ENCODE peak calls at places on chromosome 3, in six cellular contexts. K is hippocampal formation, U is NCI-H1436, M is heart left ventricle, I is 8988T, Q is K562. O is an unnamed sample.

GRCh38 chr3:34011171-34012101 is 213.0 kb downstream of the PDCD6IP start:
- DNase-seq in Q (peak), K (no peak), I (peak), M (no peak), U (no peak), O (no peak)

GRCh38 chr3:38992117-38992779 is 59.5 kb downstream of the SCN11A start:
- DNase-seq in I (peak), U (no peak), K (no peak), M (no peak), Q (no peak), O (no peak)

GRCh38 chr3:26624209-26624775 is 1.7 kb downstream of the LRRC3B start:
- DNase-seq in M (no peak), Q (no peak), K (no peak), I (no peak), U (no peak), O (no peak)

GRCh38 chr3:34070831-34071230 is 272.4 kb downstream of the PDCD6IP start:
- DNase-seq in M (no peak), K (no peak), U (no peak), Q (no peak), I (no peak), O (no peak)

GRCh38 chr3:49873623-49874022 is 3.9 kb upstream of the CAMKV start:
- DNase-seq in M (no peak), Q (no peak), K (no peak), U (no peak), I (no peak), O (no peak)

GRCh38 chr3:32423956-32424558 is 32.4 kb downstream of the CMTM7 start:
- DNase-seq in U (no peak), K (no peak), M (no peak), I (no peak), Q (no peak), O (no peak)

GRCh38 chr3:14358426-14359211 is 43.8 kb upstream of the SLC6A6 start:
- DNase-seq in Q (no peak), K (no peak), I (no peak), M (peak), U (no peak), O (no peak)

GRCh38 chr3:197485143-197485542 is 70.6 kb downstream of the BDH1 start:
- DNase-seq in M (no peak), Q (no peak), K (no peak), I (no peak), U (no peak), O (no peak)

GRCh38 chr3:55780913-55781312 is 293.8 kb upstream of the WNT5A start:
- DNase-seq in K (no peak), I (no peak), U (no peak), Q (no peak), M (no peak), O (no peak)

GRCh38 chr3:3737511-3737910 is 61.7 kb upstream of the LRRN1 start:
- DNase-seq in I (no peak), K (no peak), M (no peak), U (no peak), Q (no peak), O (no peak)

GRCh38 chr3:38578551-38578950 is 70.9 kb downstream of the SCN5A start:
- DNase-seq in U (no peak), Q (no peak), K (no peak), I (no peak), M (peak), O (no peak)

GRCh38 chr3:10023587-10024310 is 2.5 kb upstream of the FANCD2 start:
- DNase-seq in Q (no peak), M (no peak), U (no peak), I (no peak), K (no peak), O (no peak)

GRCh38 chr3:39541917-39542329 is 74.4 kb downstream of the MOBP start:
- DNase-seq in K (peak), Q (peak), U (no peak), I (no peak), M (no peak), O (peak)

GRCh38 chr3:27290760-27291159 is 78.4 kb downstream of the NEK10 start:
- DNase-seq in Q (no peak), K (no peak), I (no peak), U (no peak), M (no peak), O (no peak)